ENCODE peak calls at places on chromosomes 4 and X, in six cellular contexts. X is IMR-90, O is MM.1S, I is SK-N-SH, N is fibroblast of lung, D is endothelial cell of umbilical vein. A is an unnamed sample.
A peak's percentile ranks its signal among the peaks of the same experiment; 100 is the strongest.

GRCh38 chrX:17038681-17039161 is 92.3 kb downstream of the REPS2 start:
- DNase-seq in I (peak; percentile 6), X (no peak), N (peak; percentile 91), O (peak; percentile 36), D (peak; percentile 43), A (peak; percentile 36)

GRCh38 chr4:65416875-65417274 is 253.4 kb downstream of the EPHA5 start:
- DNase-seq in O (no peak), I (no peak), X (no peak), D (peak; percentile 80), N (peak; percentile 58), A (peak; percentile 52)

GRCh38 chr4:135201081-135201480 is 999.5 kb upstream of the PABPC4L start:
- DNase-seq in O (no peak), D (no peak), X (peak; percentile 64), N (peak; percentile 80), I (no peak), A (peak; percentile 64)

GRCh38 chr4:138259801-138260200 is 17.7 kb upstream of the SLC7A11 start:
- DNase-seq in N (peak; percentile 82), D (peak; percentile 64), O (no peak), I (no peak), X (peak; percentile 64), A (peak; percentile 57)

GRCh38 chrX:101108293-101108692 is 10.3 kb downstream of the CENPI start:
- DNase-seq in I (no peak), O (no peak), D (no peak), N (peak; percentile 43), X (peak; percentile 77), A (peak; percentile 57)

GRCh38 chr4:18421519-18421918 is 400.0 kb upstream of the LCORL start:
- DNase-seq in X (no peak), O (no peak), N (no peak), I (no peak), D (no peak), A (no peak)

GRCh38 chr4:113080050-113080449 is 30.6 kb downstream of the ANK2 start:
- DNase-seq in N (peak; percentile 11), O (no peak), D (no peak), I (no peak), X (peak; percentile 2), A (peak; percentile 7)

GRCh38 chrX:48695524-48695875 is 1.0 kb upstream of the SUV39H1 start:
- DNase-seq in X (peak; percentile 28), O (peak; percentile 18), D (no peak), I (no peak), N (peak; percentile 28), A (no peak)

GRCh38 chr4:34422472-34422871 is 1821.8 kb downstream of the ARAP2 start:
- DNase-seq in I (no peak), X (no peak), O (no peak), N (peak; percentile 6), D (no peak), A (peak; percentile 50)

GRCh38 chr4:48137766-48138349 is 3.8 kb upstream of the TXK start:
- DNase-seq in O (no peak), D (no peak), X (no peak), N (no peak), I (no peak), A (no peak)

GRCh38 chrX:51332188-51332942 is at the start of gene NUDT10:
- DNase-seq in I (peak; percentile 81), D (peak; percentile 16), N (peak; percentile 58), X (peak; percentile 10), O (no peak), A (peak; percentile 44)
- H3K9ac ChIP-seq in I (no peak within 1 kb of the TSS), D (no peak within 1 kb of the TSS), N (no peak within 1 kb of the TSS), X (no peak within 1 kb of the TSS), O (no peak within 1 kb of the TSS), A (no peak within 1 kb of the TSS)

DNA sequence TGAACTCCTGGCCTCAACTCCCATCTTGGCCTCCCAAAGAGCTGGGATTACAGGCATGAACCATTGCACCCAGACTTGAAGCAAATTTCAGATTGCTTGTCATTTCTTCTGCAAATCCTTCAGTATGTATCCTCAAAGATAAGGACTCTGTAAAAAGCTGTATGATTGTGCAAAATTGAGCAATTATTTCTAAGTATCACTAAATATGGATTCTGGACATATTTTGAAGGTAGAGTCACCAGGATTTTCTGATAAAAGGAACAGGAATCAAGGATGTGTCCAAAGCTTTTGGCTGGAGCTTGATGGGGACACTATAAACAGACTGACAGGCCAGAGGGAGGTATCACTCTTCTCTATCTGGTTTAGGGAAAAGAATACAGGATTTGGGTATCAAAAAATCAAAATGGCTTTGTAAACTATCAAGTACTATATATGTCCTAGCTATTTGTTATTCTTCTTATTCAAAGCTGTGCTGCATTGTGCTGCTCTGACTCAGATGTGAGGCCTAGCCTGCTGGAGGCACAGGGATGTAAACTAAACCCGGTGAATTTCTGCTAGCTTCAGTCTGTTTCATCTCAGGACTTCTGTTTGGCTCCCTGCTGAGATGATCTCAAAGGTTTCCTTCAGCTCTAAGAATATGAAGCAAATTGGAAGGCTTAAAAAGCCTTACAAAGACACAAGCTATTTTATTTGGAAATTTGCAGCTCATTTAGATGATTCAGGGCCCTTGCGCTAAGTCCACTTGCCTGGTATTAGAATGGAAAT is 8.3 kb downstream of the RPS4X start:
- DNase-seq in O (no peak), X (peak; percentile 92), I (no peak), N (peak; percentile 69), D (no peak), A (peak; percentile 69)
- H3K36me3 ChIP-seq in O (peaks cover 17% of the 10 kb centered on the region), X (peaks cover 44% of the 10 kb centered on the region), I (peaks cover 52% of the 10 kb centered on the region), N (peaks cover 19% of the 10 kb centered on the region), D (peaks cover 16% of the 10 kb centered on the region), A (peaks cover 67% of the 10 kb centered on the region)

GRCh38 chr4:35723973-35724372 is 520.3 kb downstream of the ARAP2 start:
- DNase-seq in D (no peak), O (no peak), N (no peak), I (no peak), X (no peak), A (no peak)

GRCh38 chr4:35730414-35730813 is 513.9 kb downstream of the ARAP2 start:
- DNase-seq in I (no peak), O (no peak), D (no peak), X (no peak), N (no peak), A (no peak)

GRCh38 chr4:35725131-35725530 is 519.2 kb downstream of the ARAP2 start:
- DNase-seq in O (no peak), N (no peak), X (no peak), D (no peak), I (peak; percentile 2), A (no peak)
- H3K9ac ChIP-seq in O (no peak overlapping the region), N (no peak overlapping the region), X (no peak overlapping the region), D (no peak overlapping the region), I (no peak overlapping the region), A (no peak overlapping the region)

GRCh38 chrX:41152221-41152620 is 67.0 kb downstream of the USP9X start:
- DNase-seq in D (no peak), I (no peak), N (no peak), O (peak; percentile 23), X (no peak), A (no peak)
- H3K36me3 ChIP-seq in D (no peaks in the 10 kb centered on the region), I (peaks cover 86% of the 10 kb centered on the region), N (no peaks in the 10 kb centered on the region), O (peaks cover 2% of the 10 kb centered on the region), X (peaks cover 20% of the 10 kb centered on the region), A (peaks cover 91% of the 10 kb centered on the region)

A was measured in adipocyte.